ENCODE peak calls at places on chromosomes 1 and 21, in eight cellular contexts. X is left ventricle myocardium inferior, Z is heart left ventricle, C is psoas muscle, L is pancreas, U is lower lobe of right lung, A is hepatocyte, V is upper lobe of right lung. T is an unnamed sample.

GRCh38 chr1:4527819-4528218 is 126.6 kb upstream of the AJAP1 start:
- DNase-seq in X (no peak), Z (no peak), C (no peak), L (no peak), U (no peak), A (no peak), V (no peak), T (no peak)

GRCh38 chr1:88462481-88463261 is 221.4 kb upstream of the PKN2 start:
- DNase-seq in X (peak; percentile 38), Z (no peak), C (no peak), L (no peak), U (peak; percentile 45), A (peak; percentile 75), V (no peak), T (peak; percentile 28)

GRCh38 chr1:28761189-28761588 is 24.4 kb downstream of the YTHDF2 start:
- DNase-seq in X (no peak), Z (no peak), C (no peak), L (no peak), U (no peak), A (no peak), V (no peak), T (no peak)

GRCh38 chr1:55707196-55707595 is 492.0 kb upstream of the USP24 start:
- DNase-seq in X (no peak), Z (no peak), C (no peak), L (no peak), U (no peak), A (no peak), V (no peak), T (no peak)

GRCh38 chr1:103108525-103109150 is 316 bp upstream of the COL11A1 start:
- DNase-seq in X (no peak), Z (peak; percentile 5), C (peak; percentile 41), L (peak; percentile 4), U (no peak), A (peak; percentile 82), V (no peak), T (peak; percentile 40)

GRCh38 chr1:194975913-194976312 is 1632.3 kb downstream of the KCNT2 start:
- DNase-seq in X (no peak), Z (no peak), C (no peak), L (no peak), U (no peak), A (no peak), V (no peak), T (no peak)

GRCh38 chr1:234597894-234598293 is 12.1 kb downstream of the IRF2BP2 start:
- DNase-seq in X (peak; percentile 38), Z (peak; percentile 50), C (no peak), L (peak; percentile 44), U (no peak), A (peak; percentile 52), V (no peak), T (peak; percentile 68)

GRCh38 chr1:53125623-53126360 is 16.6 kb downstream of the SLC1A7 start:
- DNase-seq in X (no peak), Z (no peak), C (peak; percentile 68), L (no peak), U (no peak), A (no peak), V (peak; percentile 36), T (no peak)

GRCh38 chr1:223811634-223812101 is 34.1 kb downstream of the TP53BP2 start:
- DNase-seq in X (no peak), Z (no peak), C (no peak), L (no peak), U (no peak), A (no peak), V (no peak), T (peak; percentile 64)

GRCh38 chr1:224459051-224459450 is 24.5 kb upstream of the WDR26 start:
- DNase-seq in X (no peak), Z (no peak), C (no peak), L (no peak), U (no peak), A (no peak), V (no peak), T (peak; percentile 18)

GRCh38 chr1:20031836-20032235 is 38.2 kb upstream of the PLA2G5 start:
- DNase-seq in X (no peak), Z (no peak), C (no peak), L (no peak), U (no peak), A (no peak), V (no peak), T (no peak)

GRCh38 chr1:2807678-2808385 is 6.3 kb upstream of the TTC34 start:
- DNase-seq in X (no peak), Z (no peak), C (peak; percentile 10), L (no peak), U (no peak), A (no peak), V (no peak), T (no peak)

GRCh38 chr1:1758692-1759455 is 19.4 kb downstream of the NADK start:
- DNase-seq in X (peak; percentile 58), Z (peak; percentile 66), C (peak; percentile 82), L (peak; percentile 90), U (peak; percentile 94), A (peak; percentile 49), V (peak; percentile 96), T (no peak)

DNA sequence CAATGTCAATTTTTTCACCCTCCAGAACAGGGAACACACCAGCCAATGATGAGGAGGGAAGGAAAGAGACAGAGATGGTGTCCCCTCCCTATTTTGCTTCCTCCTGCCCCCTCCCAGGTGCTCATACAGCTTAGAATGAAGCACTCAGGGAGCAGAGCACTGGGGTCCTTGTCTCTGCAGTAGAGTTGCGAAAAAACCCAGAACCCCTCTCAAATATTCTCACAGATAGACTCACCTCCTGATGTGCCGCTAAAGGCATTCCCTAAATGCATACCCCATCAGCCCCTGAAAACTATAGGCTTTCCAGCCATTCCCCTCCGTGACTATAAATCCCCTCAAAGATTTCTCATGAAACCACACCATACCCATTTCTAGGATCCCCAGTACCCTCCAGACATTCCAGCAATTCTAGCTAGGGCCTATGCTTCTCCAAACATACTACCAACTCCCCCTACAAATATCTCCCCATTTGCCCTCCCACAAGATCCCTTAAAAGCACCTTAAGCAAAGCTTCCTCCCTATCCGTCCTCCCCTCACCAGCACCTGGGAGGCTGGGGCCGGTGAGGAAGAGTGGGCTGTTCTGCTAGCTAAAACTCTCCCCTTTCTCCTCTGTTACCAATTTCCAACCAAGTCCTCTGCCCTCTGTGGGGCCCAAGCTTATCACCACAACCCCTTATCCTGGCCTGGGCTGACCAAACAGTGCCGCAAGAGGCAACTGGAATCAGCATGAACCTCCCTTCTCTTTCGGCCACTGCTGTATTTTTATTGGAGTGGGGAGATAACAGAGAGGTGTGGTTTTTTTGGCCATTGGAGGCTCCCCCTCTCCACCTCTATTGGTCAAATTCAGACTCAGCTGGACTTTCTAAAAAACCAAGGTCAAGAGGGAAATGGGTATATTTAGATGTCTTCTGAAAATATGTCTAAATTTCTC is 54.7 kb downstream of the RHBG start:
- DNase-seq in X (no peak), Z (no peak), C (no peak), L (no peak), U (no peak), A (no peak), V (no peak), T (no peak)
- H3K27me3 ChIP-seq in X (peaks cover 100% of the 10 kb centered on the region), Z (peaks cover 59% of the 10 kb centered on the region), C (peaks cover 86% of the 10 kb centered on the region), L (no peaks in the 10 kb centered on the region), U (peaks cover 81% of the 10 kb centered on the region), A (peaks cover 100% of the 10 kb centered on the region), V (peaks cover 79% of the 10 kb centered on the region), T (peaks cover 100% of the 10 kb centered on the region)

DNA sequence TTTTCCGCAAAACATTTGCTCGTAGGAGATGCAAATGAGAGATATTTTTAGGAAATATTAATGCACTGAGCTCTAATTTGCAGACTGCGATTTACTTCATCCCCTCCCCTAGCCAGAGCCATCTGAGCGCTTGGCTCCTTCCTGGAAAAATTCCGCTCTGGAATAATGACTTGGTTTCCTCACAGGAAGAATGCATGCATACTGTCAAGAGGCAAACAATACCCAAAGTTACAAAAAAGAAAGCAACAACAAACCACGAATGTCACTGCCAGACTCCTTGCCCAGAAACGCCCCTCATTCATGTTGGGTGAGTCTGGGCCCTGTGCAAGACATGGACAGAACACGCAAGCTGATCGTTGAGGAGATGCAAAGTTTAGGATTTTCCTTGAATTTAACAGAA is 17.9 kb upstream of the ADARB1 start:
- DNase-seq in X (no peak), Z (no peak), C (no peak), L (no peak), U (no peak), A (no peak), V (no peak), T (no peak)
- H3K27me3 ChIP-seq in X (no peaks in the 10 kb centered on the region), Z (no peaks in the 10 kb centered on the region), C (no peaks in the 10 kb centered on the region), L (no peaks in the 10 kb centered on the region), U (peaks cover 6% of the 10 kb centered on the region), A (no peaks in the 10 kb centered on the region), V (peaks cover 6% of the 10 kb centered on the region), T (no peaks in the 10 kb centered on the region)

GRCh38 chr1:32890516-32891240 is 4.4 kb downstream of the HPCA start:
- DNase-seq in X (no peak), Z (no peak), C (no peak), L (no peak), U (no peak), A (no peak), V (peak; percentile 40), T (no peak)

GRCh38 chr1:32888677-32889420 is 2.6 kb downstream of the HPCA start:
- DNase-seq in X (no peak), Z (no peak), C (no peak), L (no peak), U (no peak), A (no peak), V (no peak), T (no peak)

GRCh38 chr1:32888134-32888533 is 1.8 kb downstream of the HPCA start:
- DNase-seq in X (no peak), Z (no peak), C (no peak), L (no peak), U (no peak), A (no peak), V (no peak), T (no peak)

GRCh38 chr1:32891241-32891570 is 4.9 kb downstream of the HPCA start:
- DNase-seq in X (no peak), Z (no peak), C (no peak), L (no peak), U (no peak), A (no peak), V (peak; percentile 50), T (no peak)

DNA sequence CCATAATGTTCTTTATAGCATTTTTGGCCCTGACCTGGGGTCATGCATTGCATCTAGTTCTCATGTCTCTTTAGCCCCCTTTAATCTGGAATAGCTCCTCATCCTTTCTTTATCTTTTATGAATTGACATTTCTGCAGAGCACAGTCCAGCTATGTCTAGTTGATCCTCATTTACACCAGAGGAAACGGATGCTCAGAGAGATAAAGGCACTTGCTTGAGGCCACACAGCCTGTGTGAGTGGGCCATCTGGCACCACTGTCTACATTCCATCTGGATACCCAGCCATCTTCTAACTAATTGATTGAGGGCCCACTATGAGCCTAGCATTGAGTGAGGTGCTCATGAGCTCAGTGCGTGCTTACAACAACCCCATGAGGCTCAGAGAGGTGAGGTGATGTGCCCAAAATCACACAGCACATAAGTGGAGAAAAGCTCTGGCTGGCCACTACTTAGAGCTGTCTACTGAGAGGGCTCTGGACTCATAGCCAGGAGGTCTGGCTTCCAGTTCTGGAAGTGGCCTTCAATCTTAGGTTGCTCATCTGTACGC is 3.5 kb downstream of the HPCA start:
- DNase-seq in X (no peak), Z (no peak), C (no peak), L (no peak), U (no peak), A (no peak), V (no peak), T (no peak)
- H3K27me3 ChIP-seq in X (peaks cover 100% of the 10 kb centered on the region), Z (peaks cover 51% of the 10 kb centered on the region), C (peaks cover 64% of the 10 kb centered on the region), L (no peaks in the 10 kb centered on the region), U (peaks cover 79% of the 10 kb centered on the region), A (peaks cover 50% of the 10 kb centered on the region), V (peaks cover 66% of the 10 kb centered on the region), T (peaks cover 78% of the 10 kb centered on the region)

DNA sequence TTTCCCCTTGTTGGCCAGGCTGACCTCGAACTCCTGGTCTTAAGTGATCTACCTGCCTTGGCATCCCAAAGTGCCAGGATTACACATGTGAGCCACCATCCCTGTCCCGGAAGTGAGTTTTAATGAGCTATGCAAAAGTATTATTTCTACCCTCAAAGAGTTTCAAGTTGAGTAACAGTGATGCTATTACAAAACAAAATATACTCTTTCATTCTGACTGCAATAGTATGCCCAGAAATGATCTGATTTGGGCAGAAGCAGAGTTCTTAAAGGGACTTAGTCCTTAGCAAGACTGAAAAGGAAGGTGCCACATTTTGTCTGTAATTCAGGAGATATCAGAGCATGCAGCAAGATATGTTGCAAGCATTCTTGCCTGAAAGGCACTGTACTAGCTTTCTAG is 375.4 kb downstream of the NUF2 start:
- DNase-seq in X (no peak), Z (no peak), C (no peak), L (no peak), U (no peak), A (no peak), V (no peak), T (no peak)
- H3K27me3 ChIP-seq in X (no peaks in the 10 kb centered on the region), Z (no peaks in the 10 kb centered on the region), C (no peaks in the 10 kb centered on the region), L (no peaks in the 10 kb centered on the region), U (no peaks in the 10 kb centered on the region), A (no peaks in the 10 kb centered on the region), V (no peaks in the 10 kb centered on the region), T (no peaks in the 10 kb centered on the region)

T was measured in mesenchymal stem cell.